ENCODE peak calls at places on chromosome 3, in ten cellular contexts. S is nephron progenitor cell, I is chondrocyte, Q is IMR-90, V is natural killer cell, Z is fibroblast of the aortic adventitia, T is stomach, U is cardiac fibroblast, X is fibroblast of mammary gland, D is brain microvascular endothelial cell. H is an unnamed sample.

GRCh38 chr3:30609930-30610701 is 3.7 kb downstream of the TGFBR2 start:
- DNase-seq in I (no peak), Q (no peak), Z (no peak), S (no peak), T (no peak), U (no peak), X (no peak), D (no peak), V (no peak), H (no peak)

GRCh38 chr3:84881288-84881687 is 77.5 kb upstream of the CADM2 start:
- DNase-seq in X (no peak), D (no peak), Z (no peak), U (no peak), S (no peak), T (no peak), Q (no peak), V (no peak), I (no peak), H (no peak)

GRCh38 chr3:149114458-149114857 is 15.0 kb upstream of the HPS3 start:
- DNase-seq in U (peak; percentile 29), T (no peak), Z (peak; percentile 60), D (no peak), S (no peak), I (no peak), V (no peak), Q (no peak), X (no peak), H (no peak)

GRCh38 chr3:42376397-42376798 is 34.0 kb downstream of the LYZL4 start:
- DNase-seq in U (peak; percentile 67), S (no peak), T (no peak), Z (peak; percentile 60), D (peak; percentile 92), X (peak; percentile 95), Q (peak; percentile 72), V (no peak), I (no peak), H (peak; percentile 73)

GRCh38 chr3:107143206-107143605 is 234.0 kb upstream of the CCDC54 start:
- DNase-seq in Z (no peak), X (no peak), Q (no peak), D (no peak), T (no peak), S (no peak), V (no peak), I (no peak), U (no peak), H (no peak)

GRCh38 chr3:117688583-117688982 is 979.0 kb downstream of the TUSC7 start:
- DNase-seq in Z (no peak), U (no peak), S (no peak), I (no peak), V (no peak), X (no peak), T (peak; percentile 35), D (no peak), Q (no peak), H (no peak)

GRCh38 chr3:114608293-114608692 is 314.5 kb downstream of the TIGIT start:
- DNase-seq in X (peak; percentile 87), D (peak; percentile 60), S (no peak), V (no peak), I (no peak), Z (peak; percentile 90), T (no peak), U (peak; percentile 57), Q (peak; percentile 95), H (peak; percentile 85)

GRCh38 chr3:160159806-160160205 is 65.4 kb upstream of the C3orf80 start:
- DNase-seq in Q (no peak), S (no peak), X (no peak), D (no peak), U (no peak), V (no peak), Z (no peak), T (no peak), I (no peak), H (no peak)

GRCh38 chr3:11774296-11774877 is 72.3 kb downstream of the TAMM41 start:
- DNase-seq in Q (peak; percentile 45), Z (peak; percentile 16), S (peak; percentile 45), D (peak; percentile 55), I (no peak), X (peak; percentile 30), V (no peak), U (peak; percentile 49), T (peak; percentile 54), H (peak; percentile 57)

GRCh38 chr3:182629521-182629920 is 163.8 kb upstream of the ATP11B start:
- DNase-seq in U (no peak), X (no peak), I (no peak), V (no peak), T (no peak), D (no peak), Q (no peak), Z (no peak), S (no peak), H (no peak)

GRCh38 chr3:117019082-117019713 is 309.6 kb downstream of the TUSC7 start:
- DNase-seq in X (peak; percentile 73), D (peak; percentile 56), Q (peak; percentile 76), V (no peak), T (peak; percentile 64), S (peak; percentile 66), I (no peak), Z (peak; percentile 79), U (peak; percentile 75), H (peak; percentile 75)

GRCh38 chr3:45509038-45509767 is 85.3 kb upstream of the LIMD1 start:
- DNase-seq in X (peak; percentile 98), S (no peak), T (no peak), U (peak; percentile 64), Q (peak; percentile 99), I (no peak), D (peak; percentile 97), Z (peak; percentile 87), V (no peak), H (peak; percentile 67)

GRCh38 chr3:80688814-80689213 is 921.0 kb upstream of the ROBO1 start:
- DNase-seq in X (peak; percentile 10), T (no peak), Q (no peak), S (no peak), Z (peak; percentile 25), I (no peak), U (peak; percentile 58), D (peak; percentile 48), V (no peak), H (peak; percentile 66)

GRCh38 chr3:122245513-122246174 is 62.2 kb downstream of the CASR start:
- DNase-seq in I (no peak), D (peak; percentile 1), S (no peak), T (no peak), Q (peak; percentile 78), V (no peak), X (peak; percentile 13), Z (peak; percentile 18), U (no peak), H (peak; percentile 7)

GRCh38 chr3:149277338-149277813 is 55.7 kb upstream of the CP start:
- DNase-seq in T (no peak), V (no peak), I (no peak), Q (peak; percentile 84), Z (peak; percentile 70), X (peak; percentile 77), S (no peak), D (peak; percentile 81), U (peak; percentile 35), H (peak; percentile 67)

GRCh38 chr3:170220871-170221270 is 1.4 kb upstream of the PRKCI start:
- DNase-seq in T (no peak), D (peak; percentile 52), I (no peak), X (peak; percentile 24), S (no peak), U (no peak), V (no peak), Z (peak; percentile 9), Q (peak; percentile 75), H (no peak)

DNA sequence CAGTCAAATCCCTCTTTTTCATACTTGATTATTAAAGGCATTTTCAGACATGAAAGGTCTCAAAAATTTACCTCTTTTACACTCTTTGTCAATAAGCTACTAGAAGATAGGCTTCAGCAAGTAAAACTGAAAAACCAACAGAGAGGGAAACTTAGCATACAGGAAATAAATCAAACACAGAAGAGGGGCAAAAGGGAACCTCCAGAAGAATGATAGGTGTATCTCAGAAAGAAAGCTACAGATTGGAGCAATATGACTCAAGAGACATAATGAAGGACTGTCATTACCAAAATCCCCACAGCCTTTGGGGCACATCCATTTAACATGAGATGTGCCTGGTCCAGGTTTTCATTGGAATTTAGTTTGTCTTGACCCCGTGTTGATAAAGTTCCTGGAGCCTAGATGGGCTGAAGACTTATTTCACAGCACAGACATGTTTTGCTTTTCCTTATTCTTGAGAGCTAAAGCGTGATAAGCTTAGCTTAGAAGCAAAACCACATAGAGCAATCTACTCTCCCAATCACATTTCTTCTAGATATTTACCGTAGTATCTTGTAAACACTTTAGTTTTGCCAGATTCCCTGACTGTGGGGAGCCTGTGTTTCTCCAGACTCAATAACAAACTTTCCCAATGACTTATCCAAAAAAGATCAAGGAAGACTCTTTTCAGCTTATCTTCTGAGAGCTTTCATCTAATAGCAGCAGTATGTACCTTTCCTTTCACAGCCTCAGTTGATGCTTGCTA is 11.7 kb downstream of the LRRFIP2 start:
- DNase-seq in U (no peak), V (no peak), Z (no peak), Q (no peak), T (no peak), I (no peak), D (no peak), S (no peak), X (no peak), H (no peak)
- TF ChIP-seq CTCF in U (no peak), V (no peak), Z (no peak), Q (no peak), T (no peak), I (no peak), D (no peak), S (no peak), X (no peak), H (no peak)

DNA sequence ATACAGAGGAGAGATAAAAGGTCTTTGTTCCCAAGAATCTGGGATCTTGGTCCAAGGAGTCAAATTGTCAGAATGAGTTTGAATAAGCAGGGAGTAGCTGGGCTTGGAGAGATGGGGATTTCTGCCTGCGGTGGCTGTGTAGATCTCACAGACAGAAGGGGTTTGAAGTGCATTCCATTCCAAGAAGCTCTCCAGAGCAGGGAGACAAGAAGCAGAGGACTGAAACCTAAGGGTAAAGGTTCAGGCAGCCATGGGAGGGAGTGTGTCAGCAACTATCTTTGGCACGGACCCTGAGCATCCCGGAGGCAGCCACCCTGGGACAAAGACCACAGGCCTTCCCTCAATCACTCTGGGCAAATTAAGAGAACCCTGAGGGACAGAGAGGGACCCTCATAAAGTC is 422.3 kb upstream of the WNT5A start:
- DNase-seq in S (no peak), X (no peak), V (no peak), T (no peak), Z (no peak), Q (no peak), I (no peak), U (no peak), D (no peak), H (no peak)
- TF ChIP-seq CTCF in S (no peak), X (no peak), V (no peak), T (no peak), Z (no peak), Q (no peak), I (no peak), U (no peak), D (no peak), H (no peak)

GRCh38 chr3:165195628-165196576 is at the start of gene SLITRK3:
- DNase-seq in T (no peak), X (no peak), D (no peak), Q (no peak), V (no peak), S (peak; percentile 27), U (no peak), Z (no peak), I (peak; percentile 36), H (no peak)
- TF ChIP-seq CTCF in T (no peak), X (no peak), D (no peak), Q (no peak), V (no peak), S (no peak), U (no peak), Z (no peak), I (no peak), H (no peak)

GRCh38 chr3:195556390-195556789 is 13.3 kb upstream of the PPP1R2 start:
- DNase-seq in Q (no peak), T (no peak), X (peak; percentile 28), Z (no peak), U (no peak), S (no peak), V (no peak), D (no peak), I (no peak), H (peak; percentile 33)
- TF ChIP-seq CTCF in Q (peak; percentile 17), T (no peak), X (peak; percentile 42), Z (peak; percentile 24), U (peak; percentile 39), S (no peak), V (no peak), D (peak; percentile 60), I (peak; percentile 57), H (peak; percentile 46)

H was measured in fibroblast of pulmonary artery.